ENCODE peak calls at places on chromosomes 11 and 22, in six cellular contexts. G is fibroblast of lung, L is IMR-90, O is astrocyte, D is HepG2, C is SK-N-SH. A is an unnamed sample.

GRCh38 chr11:103602846-103603245 is 433.6 kb upstream of the DDI1 start:
- DNase-seq in G (no peak), L (no peak), O (no peak), D (no peak), C (no peak), A (no peak)

GRCh38 chr11:67608486-67608885 is 1.8 kb downstream of the NDUFV1 start:
- DNase-seq in G (no peak), L (no peak), O (no peak), D (no peak), C (no peak), A (no peak)

GRCh38 chr22:21041937-21042336 is 3.8 kb upstream of the LRRC74B start:
- DNase-seq in G (peak; percentile 34), L (peak; percentile 76), O (peak; percentile 52), D (no peak), C (no peak), A (no peak)

GRCh38 chr22:22984967-22985366 is 85.4 kb upstream of the GNAZ start:
- DNase-seq in G (no peak), L (no peak), O (no peak), D (no peak), C (no peak), A (no peak)

GRCh38 chr22:19142394-19142793 is 2.1 kb downstream of the ESS2 start:
- DNase-seq in G (no peak), L (no peak), O (no peak), D (no peak), C (no peak), A (no peak)

GRCh38 chr22:17941501-17942406 is 82.6 kb downstream of the MICAL3 start:
- DNase-seq in G (no peak), L (no peak), O (no peak), D (no peak), C (no peak), A (no peak)

GRCh38 chr11:85346484-85346883 is 280.7 kb downstream of the DLG2 start:
- DNase-seq in G (no peak), L (no peak), O (no peak), D (no peak), C (no peak), A (no peak)

GRCh38 chr11:127056338-127056971 is 55.9 kb upstream of the KIRREL3 start:
- DNase-seq in G (no peak), L (no peak), O (no peak), D (no peak), C (peak; percentile 29), A (no peak)

GRCh38 chr11:124096364-124096763 is 18.9 kb upstream of the VWA5A start:
- DNase-seq in G (no peak), L (no peak), O (no peak), D (no peak), C (no peak), A (no peak)

GRCh38 chr11:57751676-57752253 is at the start of gene BTBD18:
- DNase-seq in G (peak; percentile 70), L (peak; percentile 58), O (no peak), D (peak; percentile 83), C (peak; percentile 67), A (peak; percentile 70)

GRCh38 chr22:40401532-40401931 is 31.1 kb downstream of the SGSM3 start:
- DNase-seq in G (no peak), L (no peak), O (no peak), D (no peak), C (no peak), A (no peak)

GRCh38 chr11:96188625-96189006 is 154.4 kb downstream of the MAML2 start:
- DNase-seq in G (no peak), L (peak; percentile 57), O (peak; percentile 59), D (peak; percentile 14), C (no peak), A (no peak)

GRCh38 chr11:120727752-120728151 is 216.2 kb downstream of the GRIK4 start:
- DNase-seq in G (no peak), L (no peak), O (no peak), D (no peak), C (no peak), A (no peak)

GRCh38 chr11:117552626-117553025 is 225.0 kb downstream of the CEP164 start:
- DNase-seq in G (no peak), L (no peak), O (no peak), D (no peak), C (no peak), A (no peak)

GRCh38 chr11:12287009-12287373 is 90.4 kb upstream of the PARVA start:
- DNase-seq in G (peak; percentile 94), L (peak; percentile 96), O (peak; percentile 97), D (peak; percentile 36), C (peak; percentile 7), A (no peak)

GRCh38 chr11:75582935-75583709 is 21.1 kb downstream of the SERPINH1 start:
- DNase-seq in G (peak; percentile 70), L (peak; percentile 66), O (peak; percentile 60), D (no peak), C (peak; percentile 93), A (peak; percentile 90)

GRCh38 chr11:13052130-13052541 is 43.0 kb downstream of the RASSF10 start:
- DNase-seq in G (no peak), L (no peak), O (no peak), D (no peak), C (no peak), A (no peak)

GRCh38 chr11:2768471-2769408 is 68.9 kb upstream of the KCNQ1OT1 start:
- DNase-seq in G (peak; percentile 76), L (peak; percentile 93), O (peak; percentile 78), D (no peak), C (no peak), A (no peak)

GRCh38 chr11:79097279-79097875 is 343.5 kb downstream of the TENM4 start:
- DNase-seq in G (peak; percentile 67), L (no peak), O (peak; percentile 30), D (no peak), C (no peak), A (no peak)

DNA sequence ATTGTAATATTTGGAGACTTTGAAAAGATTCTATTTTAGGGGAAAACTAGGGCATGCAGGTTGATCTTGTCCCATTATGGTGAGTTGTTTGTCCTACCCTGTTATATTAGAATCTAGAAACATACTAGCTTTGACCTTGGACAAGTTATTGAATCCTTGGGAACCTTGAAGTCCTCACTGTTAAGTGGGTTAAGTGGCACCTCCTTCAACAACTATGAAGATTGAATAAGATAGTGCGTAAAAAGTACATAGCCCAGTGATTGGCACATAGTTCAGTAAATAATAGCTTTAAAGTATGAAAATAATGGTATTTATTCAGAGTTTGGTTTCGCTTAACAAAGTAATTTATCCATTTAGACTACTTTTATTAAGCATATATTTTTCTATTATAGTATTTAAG is 51.6 kb downstream of the MTMR3 start:
- DNase-seq in G (no peak), L (no peak), O (no peak), D (no peak), C (no peak), A (no peak)
- H4K20me1 ChIP-seq in G (peaks cover 4% of the 10 kb centered on the region), L (peaks cover 54% of the 10 kb centered on the region), O (peaks cover 76% of the 10 kb centered on the region), D (peaks cover 6% of the 10 kb centered on the region), C (peaks cover 55% of the 10 kb centered on the region), A (peaks cover 70% of the 10 kb centered on the region)

GRCh38 chr22:37295213-37295886 is 13.0 kb downstream of the CYTH4 start:
- DNase-seq in G (no peak), L (no peak), O (no peak), D (no peak), C (no peak), A (no peak)
- H3K4me1 ChIP-seq in G (no peaks in the 10 kb centered on the region), L (peaks cover 3% of the 10 kb centered on the region), O (no peaks in the 10 kb centered on the region), D (no peaks in the 10 kb centered on the region), C (peaks cover 3% of the 10 kb centered on the region), A (no peaks in the 10 kb centered on the region)

DNA sequence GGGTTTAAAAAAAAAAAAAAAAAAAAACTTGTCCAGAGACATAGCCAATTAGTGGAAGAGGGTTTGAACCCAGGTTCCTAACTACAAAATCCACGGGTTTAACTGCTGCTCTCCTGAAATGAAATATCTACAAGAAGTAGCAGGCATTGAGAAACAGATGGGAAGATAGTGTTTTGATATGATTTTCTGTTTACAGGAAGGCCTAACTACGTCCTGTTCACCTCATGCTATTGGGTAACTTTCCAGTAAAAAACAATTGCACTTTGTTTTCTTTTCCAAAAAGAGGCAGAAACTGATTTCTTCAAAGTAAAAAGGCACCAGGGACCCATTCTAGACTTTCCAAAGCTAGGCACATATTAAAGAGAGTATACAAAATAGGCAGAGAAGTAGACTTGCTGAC is 5.9 kb upstream of the C11orf91 start:
- DNase-seq in G (no peak), L (no peak), O (no peak), D (no peak), C (no peak), A (no peak)
- H3K9ac ChIP-seq in G (no peak overlapping the region), L (no peak overlapping the region), O (no peak overlapping the region), D (no peak overlapping the region), C (no peak overlapping the region), A (no peak overlapping the region)

DNA sequence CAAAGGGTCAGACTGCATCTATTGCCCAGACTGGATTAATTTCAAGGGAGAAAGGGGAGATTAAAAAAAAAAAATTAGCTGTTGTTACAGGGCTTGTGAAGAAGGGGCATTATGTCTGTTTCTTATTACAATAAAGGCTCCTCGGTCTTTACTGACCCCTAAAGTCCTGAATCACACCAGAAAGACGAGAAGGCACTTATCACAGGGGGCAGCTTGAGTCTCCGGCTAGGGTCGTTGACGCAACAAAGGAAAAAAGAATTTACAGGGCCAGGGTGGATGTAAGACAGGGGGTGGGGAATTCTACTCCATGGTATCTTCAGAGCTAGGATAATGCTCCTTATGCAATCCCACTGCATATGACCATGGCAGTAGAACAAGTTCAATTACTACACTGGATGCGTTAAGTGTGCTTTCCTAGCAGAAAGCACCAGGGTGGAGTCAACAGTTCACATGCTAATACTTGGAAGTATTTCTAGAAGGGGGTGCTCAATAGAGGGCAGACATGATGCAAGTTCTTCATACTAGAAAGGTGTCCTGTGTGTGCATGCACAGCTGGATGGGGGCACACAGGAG is 16.5 kb downstream of the DDX17 start:
- DNase-seq in G (no peak), L (no peak), O (no peak), D (no peak), C (no peak), A (no peak)
- H4K20me1 ChIP-seq in G (no peaks in the 10 kb centered on the region), L (peaks cover 91% of the 10 kb centered on the region), O (peaks cover 82% of the 10 kb centered on the region), D (no peaks in the 10 kb centered on the region), C (peaks cover 27% of the 10 kb centered on the region), A (peaks cover 82% of the 10 kb centered on the region)

GRCh38 chr11:9494316-9494715 is 33.5 kb downstream of the ZNF143 start:
- DNase-seq in G (no peak), L (no peak), O (no peak), D (no peak), C (no peak), A (no peak)

GRCh38 chr11:9495780-9496514 is 35.1 kb downstream of the ZNF143 start:
- DNase-seq in G (no peak), L (no peak), O (no peak), D (no peak), C (no peak), A (no peak)

GRCh38 chr11:9493492-9493891 is 32.7 kb downstream of the ZNF143 start:
- DNase-seq in G (no peak), L (no peak), O (no peak), D (no peak), C (peak; percentile 20), A (no peak)

GRCh38 chr11:9489366-9489765 is 28.6 kb downstream of the ZNF143 start:
- DNase-seq in G (peak; percentile 57), L (peak; percentile 72), O (peak; percentile 77), D (no peak), C (no peak), A (no peak)

GRCh38 chr11:9490376-9490775 is 29.6 kb downstream of the ZNF143 start:
- DNase-seq in G (no peak), L (no peak), O (no peak), D (no peak), C (no peak), A (no peak)
- H3K4me1 ChIP-seq in G (peaks cover 9% of the 10 kb centered on the region), L (peaks cover 9% of the 10 kb centered on the region), O (peaks cover 10% of the 10 kb centered on the region), D (no peaks in the 10 kb centered on the region), C (no peaks in the 10 kb centered on the region), A (no peaks in the 10 kb centered on the region)